ENCODE peak calls at places on chromosomes 3 and 15, in six cellular contexts. One of them, this sample, is unnamed.

GRCh38 chr15:40010681-40011080 is 28.3 kb downstream of the SRP14 start:
- DNase-seq in SK-N-SH: peak; percentile 37
- DNase-seq in A549: no peak
- DNase-seq in HepG2: no peak
- DNase-seq in K562: no peak
- DNase-seq in GM12878: no peak
- DNase-seq in this sample: peak; percentile 82

GRCh38 chr3:63617391-63617790 is 35.1 kb upstream of the SNTN start:
- DNase-seq in SK-N-SH: no peak
- DNase-seq in A549: no peak
- DNase-seq in K562: no peak
- DNase-seq in HepG2: no peak
- DNase-seq in GM12878: no peak
- DNase-seq in this sample: no peak

GRCh38 chr3:138972941-138973340 is 25.9 kb downstream of the FOXL2NB start:
- DNase-seq in K562: no peak
- DNase-seq in A549: no peak
- DNase-seq in GM12878: no peak
- DNase-seq in SK-N-SH: no peak
- DNase-seq in HepG2: no peak
- DNase-seq in this sample: no peak

GRCh38 chr15:98599911-98600685 is 48.2 kb upstream of the IGF1R start:
- DNase-seq in GM12878: peak; percentile 21
- DNase-seq in A549: no peak
- DNase-seq in K562: no peak
- DNase-seq in SK-N-SH: no peak
- DNase-seq in HepG2: no peak
- DNase-seq in this sample: peak; percentile 71

GRCh38 chr15:99480223-99480810 is 85.5 kb upstream of the MEF2A start:
- DNase-seq in A549: no peak
- DNase-seq in SK-N-SH: no peak
- DNase-seq in K562: no peak
- DNase-seq in GM12878: no peak
- DNase-seq in HepG2: no peak
- DNase-seq in this sample: peak; percentile 51

GRCh38 chr3:178320481-178321352 is 215.5 kb upstream of the KCNMB2 start:
- DNase-seq in HepG2: no peak
- DNase-seq in A549: no peak
- DNase-seq in GM12878: no peak
- DNase-seq in SK-N-SH: peak; percentile 23
- DNase-seq in K562: no peak
- DNase-seq in this sample: peak; percentile 83

GRCh38 chr3:159234306-159234705 is 432.5 kb downstream of the MFSD1 start:
- DNase-seq in K562: no peak
- DNase-seq in A549: no peak
- DNase-seq in GM12878: no peak
- DNase-seq in HepG2: no peak
- DNase-seq in SK-N-SH: no peak
- DNase-seq in this sample: no peak

GRCh38 chr3:97264180-97264579 is 449.8 kb downstream of the EPHA6 start:
- DNase-seq in HepG2: no peak
- DNase-seq in SK-N-SH: no peak
- DNase-seq in K562: no peak
- DNase-seq in A549: no peak
- DNase-seq in GM12878: no peak
- DNase-seq in this sample: no peak

GRCh38 chr3:139213936-139214335 is 129.9 kb upstream of the MRPS22 start:
- DNase-seq in A549: no peak
- DNase-seq in HepG2: no peak
- DNase-seq in GM12878: no peak
- DNase-seq in SK-N-SH: no peak
- DNase-seq in K562: no peak
- DNase-seq in this sample: no peak

GRCh38 chr15:35166730-35167359 is 81.8 kb upstream of the NANOGP8 start:
- DNase-seq in K562: peak; percentile 74
- DNase-seq in A549: no peak
- DNase-seq in SK-N-SH: no peak
- DNase-seq in GM12878: no peak
- DNase-seq in HepG2: no peak
- DNase-seq in this sample: peak; percentile 47

GRCh38 chr3:12294885-12295580 is 6.2 kb downstream of the PPARG start:
- DNase-seq in HepG2: no peak
- DNase-seq in K562: no peak
- DNase-seq in GM12878: no peak
- DNase-seq in SK-N-SH: no peak
- DNase-seq in A549: peak; percentile 46
- DNase-seq in this sample: peak; percentile 93

GRCh38 chr3:131848111-131848510 is 186.7 kb downstream of the CPNE4 start:
- DNase-seq in K562: no peak
- DNase-seq in HepG2: no peak
- DNase-seq in SK-N-SH: no peak
- DNase-seq in GM12878: no peak
- DNase-seq in A549: no peak
- DNase-seq in this sample: no peak

GRCh38 chr3:171088984-171089754 is 62.6 kb upstream of the SLC2A2 start:
- DNase-seq in SK-N-SH: no peak
- DNase-seq in GM12878: no peak
- DNase-seq in HepG2: peak; percentile 23
- DNase-seq in K562: no peak
- DNase-seq in A549: peak; percentile 3
- DNase-seq in this sample: peak; percentile 95

GRCh38 chr3:110413291-110413690 is 658.3 kb upstream of the NECTIN3 start:
- DNase-seq in SK-N-SH: no peak
- DNase-seq in K562: no peak
- DNase-seq in GM12878: no peak
- DNase-seq in A549: no peak
- DNase-seq in HepG2: no peak
- DNase-seq in this sample: no peak

GRCh38 chr3:492586-493296 is 296.2 kb downstream of the CHL1 start:
- DNase-seq in GM12878: no peak
- DNase-seq in A549: no peak
- DNase-seq in K562: no peak
- DNase-seq in SK-N-SH: no peak
- DNase-seq in HepG2: no peak
- DNase-seq in this sample: no peak

GRCh38 chr15:72358121-72358520 is 17.7 kb downstream of the HEXA start:
- DNase-seq in K562: no peak
- DNase-seq in SK-N-SH: no peak
- DNase-seq in GM12878: no peak
- DNase-seq in HepG2: no peak
- DNase-seq in A549: no peak
- DNase-seq in this sample: no peak

GRCh38 chr3:144677118-144677517 is 705.5 kb downstream of the DIPK2A start:
- DNase-seq in A549: no peak
- DNase-seq in HepG2: no peak
- DNase-seq in GM12878: no peak
- DNase-seq in K562: no peak
- DNase-seq in SK-N-SH: no peak
- DNase-seq in this sample: peak; percentile 5

GRCh38 chr3:146033950-146034349 is 127.0 kb downstream of the PLOD2 start:
- DNase-seq in A549: no peak
- DNase-seq in HepG2: no peak
- DNase-seq in GM12878: no peak
- DNase-seq in K562: no peak
- DNase-seq in SK-N-SH: no peak
- DNase-seq in this sample: no peak

GRCh38 chr3:84292113-84292512 is 666.7 kb upstream of the CADM2 start:
- DNase-seq in HepG2: no peak
- DNase-seq in SK-N-SH: no peak
- DNase-seq in A549: no peak
- DNase-seq in K562: no peak
- DNase-seq in GM12878: no peak
- DNase-seq in this sample: no peak

GRCh38 chr15:58448906-58449305 is 17.1 kb downstream of the LIPC start:
- DNase-seq in SK-N-SH: no peak
- DNase-seq in A549: no peak
- DNase-seq in HepG2: no peak
- DNase-seq in K562: no peak
- DNase-seq in GM12878: no peak
- DNase-seq in this sample: no peak

GRCh38 chr3:12158387-12159226 is at the start of gene TIMP4:
- DNase-seq in A549: peak; percentile 80
- DNase-seq in GM12878: no peak
- DNase-seq in K562: no peak
- DNase-seq in HepG2: peak; percentile 46
- DNase-seq in SK-N-SH: no peak
- DNase-seq in this sample: peak; percentile 28

DNA sequence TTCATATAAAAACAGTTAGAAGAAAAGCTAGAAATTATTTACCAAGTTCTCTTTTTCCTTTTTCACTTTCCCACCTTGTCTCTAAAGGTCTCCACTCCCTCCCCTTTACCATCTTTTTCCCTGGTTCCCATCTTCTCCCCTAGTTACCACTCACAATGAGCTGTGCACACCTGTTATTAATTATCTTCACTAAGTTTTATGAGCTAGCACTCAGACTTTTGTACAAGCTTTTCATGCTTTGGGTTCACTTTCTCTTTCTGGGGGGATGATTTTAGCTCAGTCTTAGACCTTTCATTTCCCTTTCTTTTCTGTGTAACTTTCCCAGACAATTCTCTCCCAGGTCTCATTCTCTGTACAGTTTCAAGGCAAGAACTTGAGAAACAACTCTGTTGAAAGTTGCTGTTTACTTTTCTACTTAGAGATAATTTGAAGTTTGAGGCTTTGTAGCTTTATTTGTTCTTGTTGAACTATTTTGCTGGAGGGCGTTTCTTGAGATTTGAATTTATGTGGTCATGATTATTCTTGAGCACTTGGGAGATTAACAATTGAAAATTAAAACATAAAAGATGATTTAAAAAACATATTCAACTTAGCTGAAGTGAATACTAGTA is 24.0 kb upstream of the AADAC start:
- DNase-seq in GM12878: no peak
- DNase-seq in HepG2: peak; percentile 4
- DNase-seq in K562: no peak
- DNase-seq in A549: no peak
- DNase-seq in SK-N-SH: no peak
- DNase-seq in this sample: no peak
- TF ChIP-seq SMC3 in GM12878: no peak
- TF ChIP-seq SMC3 in HepG2: no peak
- TF ChIP-seq SMC3 in K562: no peak
- TF ChIP-seq SMC3 in A549: no peak
- TF ChIP-seq SMC3 in SK-N-SH: no peak
- TF ChIP-seq SMC3 in this sample: no peak

GRCh38 chr3:127694467-127695215 is 21.9 kb downstream of the ABTB1 start:
- DNase-seq in A549: peak; percentile 85
- DNase-seq in K562: no peak
- DNase-seq in SK-N-SH: peak; percentile 71
- DNase-seq in GM12878: no peak
- DNase-seq in HepG2: peak; percentile 57
- DNase-seq in this sample: peak; percentile 20

GRCh38 chr3:127691494-127691893 is 18.7 kb downstream of the ABTB1 start:
- DNase-seq in SK-N-SH: no peak
- DNase-seq in K562: no peak
- DNase-seq in GM12878: no peak
- DNase-seq in HepG2: no peak
- DNase-seq in A549: no peak
- DNase-seq in this sample: no peak

GRCh38 chr3:127691974-127692373 is 19.2 kb downstream of the ABTB1 start:
- DNase-seq in K562: no peak
- DNase-seq in A549: no peak
- DNase-seq in GM12878: no peak
- DNase-seq in HepG2: no peak
- DNase-seq in SK-N-SH: no peak
- DNase-seq in this sample: no peak

GRCh38 chr3:127692501-127693335 is 20.0 kb downstream of the ABTB1 start:
- DNase-seq in SK-N-SH: no peak
- DNase-seq in A549: no peak
- DNase-seq in HepG2: no peak
- DNase-seq in GM12878: no peak
- DNase-seq in K562: no peak
- DNase-seq in this sample: no peak

DNA sequence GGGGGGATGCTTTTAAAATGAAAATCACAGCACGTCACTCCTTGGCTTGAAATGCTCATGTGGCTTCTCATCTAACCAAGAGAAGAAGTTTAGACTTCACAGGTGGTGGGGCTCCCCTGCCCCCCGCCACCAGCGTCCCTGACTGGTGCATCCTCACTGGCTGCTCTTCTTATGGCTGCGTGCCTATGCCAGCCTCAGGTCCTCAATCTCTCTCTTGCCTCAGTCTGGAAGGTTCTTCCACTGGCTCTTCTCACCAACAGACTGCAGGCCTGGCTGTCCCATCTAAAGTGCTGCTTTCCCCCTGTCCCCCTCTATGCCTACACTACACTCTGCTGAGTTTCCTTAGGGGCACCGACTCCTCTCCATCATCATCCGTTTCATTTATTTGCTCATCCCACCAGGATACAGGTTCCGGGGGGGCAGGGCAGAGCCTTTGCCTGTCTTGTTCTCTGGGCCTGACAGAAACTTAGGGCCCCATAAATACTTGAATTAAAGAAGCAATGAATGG is 20.6 kb downstream of the ABTB1 start:
- DNase-seq in GM12878: no peak
- DNase-seq in A549: no peak
- DNase-seq in K562: no peak
- DNase-seq in SK-N-SH: no peak
- DNase-seq in HepG2: no peak
- DNase-seq in this sample: no peak
- H3K4me1 ChIP-seq in GM12878: peaks cover 14% of the 10 kb centered on the region
- H3K4me1 ChIP-seq in A549: peaks cover 75% of the 10 kb centered on the region
- H3K4me1 ChIP-seq in K562: peaks cover 6% of the 10 kb centered on the region
- H3K4me1 ChIP-seq in SK-N-SH: peaks cover 68% of the 10 kb centered on the region
- H3K4me1 ChIP-seq in HepG2: peaks cover 18% of the 10 kb centered on the region
- H3K4me1 ChIP-seq in this sample: peaks cover 38% of the 10 kb centered on the region

GRCh38 chr3:152517517-152517916 is 248.8 kb downstream of the MBNL1 start:
- DNase-seq in A549: no peak
- DNase-seq in GM12878: no peak
- DNase-seq in SK-N-SH: no peak
- DNase-seq in HepG2: no peak
- DNase-seq in K562: no peak
- DNase-seq in this sample: no peak
- TF ChIP-seq SMC3 in A549: no peak
- TF ChIP-seq SMC3 in GM12878: no peak
- TF ChIP-seq SMC3 in SK-N-SH: no peak
- TF ChIP-seq SMC3 in HepG2: no peak
- TF ChIP-seq SMC3 in K562: no peak
- TF ChIP-seq SMC3 in this sample: no peak

GRCh38 chr3:194867270-194867983 is 181.7 kb downstream of the FAM43A start:
- DNase-seq in A549: peak; percentile 7
- DNase-seq in SK-N-SH: no peak
- DNase-seq in GM12878: no peak
- DNase-seq in K562: no peak
- DNase-seq in HepG2: no peak
- DNase-seq in this sample: no peak

GRCh38 chr3:194869482-194870169 is 183.9 kb downstream of the FAM43A start:
- DNase-seq in K562: no peak
- DNase-seq in SK-N-SH: no peak
- DNase-seq in HepG2: no peak
- DNase-seq in A549: peak; percentile 50
- DNase-seq in GM12878: no peak
- DNase-seq in this sample: peak; percentile 96

GRCh38 chr3:194871143-194871863 is 185.6 kb downstream of the FAM43A start:
- DNase-seq in GM12878: no peak
- DNase-seq in HepG2: no peak
- DNase-seq in K562: no peak
- DNase-seq in SK-N-SH: peak; percentile 82
- DNase-seq in A549: peak; percentile 73
- DNase-seq in this sample: peak; percentile 91

GRCh38 chr3:194870394-194871110 is 184.9 kb downstream of the FAM43A start:
- DNase-seq in SK-N-SH: no peak
- DNase-seq in HepG2: no peak
- DNase-seq in K562: no peak
- DNase-seq in A549: peak; percentile 48
- DNase-seq in GM12878: no peak
- DNase-seq in this sample: peak; percentile 31

GRCh38 chr3:194868831-194869230 is 183.1 kb downstream of the FAM43A start:
- DNase-seq in K562: no peak
- DNase-seq in HepG2: no peak
- DNase-seq in GM12878: no peak
- DNase-seq in SK-N-SH: no peak
- DNase-seq in A549: no peak
- DNase-seq in this sample: no peak
- H3K4me1 ChIP-seq in K562: no peaks in the 10 kb centered on the region
- H3K4me1 ChIP-seq in HepG2: peaks cover 16% of the 10 kb centered on the region
- H3K4me1 ChIP-seq in GM12878: peaks cover 13% of the 10 kb centered on the region
- H3K4me1 ChIP-seq in SK-N-SH: peaks cover 27% of the 10 kb centered on the region
- H3K4me1 ChIP-seq in A549: peaks cover 37% of the 10 kb centered on the region
- H3K4me1 ChIP-seq in this sample: peaks cover 17% of the 10 kb centered on the region

This sample was measured in IMR-90.